ENCODE peak calls at places on chromosomes 5 and 9, in ten cellular contexts. G is GM23248; J is HepG2; N is HCT116; Q is tibial nerve; M is cardiac muscle cell; H is mesenchymal stem cell; V is psoas muscle; C is PC-3; D is CD8-positive, alpha-beta T cell. W is an unnamed sample.

GRCh38 chr9:627571-627970 is 213.9 kb upstream of the DMRT1 start:
- DNase-seq in N (no peak), H (no peak), D (no peak), J (no peak), V (no peak), Q (no peak), M (no peak), G (no peak), C (no peak), W (no peak)

GRCh38 chr5:177362871-177363507 is 5.3 kb downstream of the RGS14 start:
- DNase-seq in C (peak; percentile 62), H (peak; percentile 49), V (peak; percentile 70), G (peak; percentile 70), D (peak; percentile 68), M (peak; percentile 79), N (no peak), Q (no peak), J (no peak), W (no peak)

GRCh38 chr5:173710528-173710927 is 94.1 kb upstream of the BOD1 start:
- DNase-seq in H (no peak), N (no peak), J (no peak), G (no peak), C (no peak), M (no peak), V (no peak), Q (no peak), D (no peak), W (no peak)

GRCh38 chr5:135891280-135891679 is 4.4 kb downstream of the IL9 start:
- DNase-seq in N (no peak), M (no peak), C (no peak), D (no peak), J (no peak), G (no peak), V (no peak), H (no peak), Q (no peak), W (no peak)

GRCh38 chr9:70413427-70413797 is 1.0 kb downstream of the KLF9 start:
- DNase-seq in V (no peak), C (no peak), N (no peak), M (peak; percentile 46), Q (no peak), G (peak; percentile 88), H (no peak), D (peak; percentile 78), J (no peak), W (no peak)

GRCh38 chr5:130520211-130520610 is 615.9 kb downstream of the CHSY3 start:
- DNase-seq in D (no peak), Q (no peak), M (no peak), V (no peak), N (no peak), H (no peak), G (no peak), C (peak; percentile 66), J (no peak), W (no peak)

GRCh38 chr9:114055061-114055460 is 23.0 kb downstream of the AMBP start:
- DNase-seq in V (no peak), H (no peak), J (no peak), G (no peak), M (no peak), C (no peak), Q (no peak), N (no peak), D (no peak), W (no peak)

GRCh38 chr5:126454535-126454934 is 31.3 kb downstream of the GRAMD2B start:
- DNase-seq in N (no peak), G (no peak), M (no peak), Q (no peak), H (no peak), C (no peak), V (no peak), D (no peak), J (no peak), W (no peak)

GRCh38 chr5:154557548-154557947 is 79.5 kb upstream of the HAND1 start:
- DNase-seq in M (no peak), Q (no peak), C (no peak), G (no peak), V (no peak), J (no peak), N (no peak), H (no peak), D (no peak), W (no peak)

GRCh38 chr9:110027624-110028023 is 180.3 kb downstream of the C9orf152 start:
- DNase-seq in D (no peak), H (peak; percentile 75), Q (no peak), G (no peak), N (no peak), C (no peak), M (no peak), J (peak; percentile 79), V (no peak), W (no peak)

GRCh38 chr5:79702606-79703380 is 13.2 kb downstream of the CMYA5 start:
- DNase-seq in Q (no peak), C (peak; percentile 34), J (peak; percentile 10), H (peak; percentile 22), D (peak; percentile 32), N (no peak), M (no peak), G (peak; percentile 68), V (peak; percentile 55), W (no peak)

DNA sequence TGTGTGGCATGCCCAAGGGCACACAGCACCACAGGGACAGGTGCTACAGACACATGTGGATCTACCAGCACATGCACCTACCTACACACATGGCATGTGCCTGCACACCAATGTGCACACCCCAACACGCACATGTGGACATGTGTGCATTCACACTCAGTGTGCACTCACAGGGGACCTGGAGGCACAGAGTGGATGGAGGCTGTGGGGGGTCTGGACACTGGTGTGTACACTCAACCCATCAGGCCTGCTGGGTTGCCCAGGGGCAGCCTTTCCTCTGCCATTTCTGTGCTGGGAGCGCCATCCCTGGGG is 1.7 kb downstream of the CRB2 start:
- DNase-seq in D (no peak), M (no peak), Q (no peak), V (no peak), C (no peak), G (no peak), H (no peak), J (no peak), N (no peak), W (no peak)
- H3K27ac ChIP-seq in D (no peak overlapping the region), M (peak overlapping the region; percentile 98), Q (no peak overlapping the region), V (no peak overlapping the region), C (no peak overlapping the region), G (no peak overlapping the region), H (no peak overlapping the region), J (no peak overlapping the region), N (no peak overlapping the region), W (no peak overlapping the region)

GRCh38 chr9:124506433-124506832 is 766 bp downstream of the NR5A1 start:
- DNase-seq in M (no peak), V (no peak), G (no peak), J (no peak), H (no peak), D (no peak), C (no peak), N (no peak), Q (no peak), W (no peak)

GRCh38 chr9:124505901-124506346 is 1.3 kb downstream of the NR5A1 start:
- DNase-seq in G (no peak), J (no peak), C (no peak), H (no peak), V (peak; percentile 30), M (no peak), Q (no peak), D (no peak), N (no peak), W (no peak)

GRCh38 chr9:124503713-124504529 is 3.3 kb downstream of the NR5A1 start:
- DNase-seq in M (no peak), C (no peak), G (peak; percentile 32), Q (no peak), J (no peak), N (no peak), V (no peak), H (peak; percentile 27), D (no peak), W (no peak)

GRCh38 chr9:124504530-124505005 is 2.6 kb downstream of the NR5A1 start:
- DNase-seq in V (no peak), M (no peak), D (no peak), C (no peak), N (no peak), Q (no peak), H (no peak), G (no peak), J (no peak), W (no peak)

DNA sequence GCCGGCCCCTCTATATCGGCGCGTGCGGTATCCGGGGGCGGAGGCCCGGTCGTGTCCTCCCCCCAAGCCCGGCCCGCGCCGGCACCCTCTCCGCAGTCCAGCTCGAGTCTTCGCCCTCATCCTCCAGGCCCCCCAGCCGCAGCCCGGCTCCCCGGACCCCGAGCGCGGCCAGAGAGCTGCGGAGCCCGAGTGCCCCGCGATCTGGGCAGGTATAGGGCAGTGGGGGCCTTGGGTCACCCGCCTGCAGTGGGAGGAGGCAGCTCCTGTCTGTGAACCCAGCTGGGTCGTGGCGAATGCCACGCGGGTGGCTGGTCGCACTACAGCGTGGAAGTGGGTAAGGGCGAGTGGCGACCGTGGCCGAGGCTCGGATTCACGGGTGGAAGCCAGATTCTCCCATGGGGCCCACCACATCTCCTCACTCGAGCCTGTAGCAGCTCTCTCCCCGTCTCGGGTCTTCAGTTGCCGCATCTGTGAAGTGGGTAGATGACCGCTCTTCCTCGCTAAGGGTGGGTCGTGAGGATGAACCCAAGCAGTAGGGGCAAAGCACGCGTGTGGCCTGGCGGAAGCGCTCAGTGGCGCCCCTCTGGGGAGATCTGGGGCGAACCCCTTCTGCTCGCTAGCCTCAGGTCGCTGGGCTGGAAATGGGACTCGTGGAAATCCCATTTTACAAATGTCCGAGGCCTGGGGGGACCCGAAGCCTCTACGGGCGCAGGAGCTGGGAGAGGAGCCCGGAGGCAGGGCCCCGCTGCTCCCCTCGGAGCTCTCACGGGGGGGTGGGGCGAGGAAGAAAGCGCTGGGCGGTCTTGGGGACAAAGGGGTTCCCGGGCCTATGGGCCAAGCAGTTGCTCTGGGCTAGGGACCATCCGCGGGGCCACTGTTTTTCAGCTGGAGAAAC is 1.9 kb downstream of the NR5A1 start:
- DNase-seq in N (no peak), H (no peak), M (no peak), D (no peak), G (no peak), V (peak; percentile 40), J (no peak), C (no peak), Q (no peak), W (no peak)
- H3K4me3 ChIP-seq in N (no peak overlapping the region), H (no peak overlapping the region), M (no peak overlapping the region), D (no peak overlapping the region), G (no peak overlapping the region), V (no peak overlapping the region), J (peak overlapping the region; percentile 79), C (no peak overlapping the region), Q (peak overlapping the region; percentile 24), W (peak overlapping the region; percentile 58)

DNA sequence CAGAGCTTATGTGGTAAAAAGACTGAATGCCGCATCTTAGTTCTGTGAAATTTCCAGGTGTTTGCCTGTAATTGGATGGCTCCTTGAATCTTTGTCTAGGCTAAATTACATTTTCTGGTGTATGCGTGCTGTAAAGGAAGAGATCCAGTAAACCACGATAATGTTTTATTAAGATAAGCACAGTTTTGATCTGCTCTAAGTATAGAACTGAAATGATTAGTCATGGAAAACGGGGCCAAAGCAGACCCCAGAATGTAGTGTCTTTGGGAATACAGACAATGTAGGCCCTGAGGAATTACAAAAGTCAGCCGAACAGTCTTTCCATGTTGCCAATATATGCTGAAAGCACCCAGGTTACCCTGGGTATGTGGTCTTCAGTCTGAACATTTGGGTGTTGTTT is 257.3 kb downstream of the FANCC start:
- DNase-seq in Q (no peak), G (no peak), N (no peak), C (no peak), M (no peak), D (no peak), V (no peak), J (no peak), H (no peak), W (no peak)
- H3K27ac ChIP-seq in Q (peak overlapping the region; percentile 93), G (peak overlapping the region; percentile 85), N (no peak overlapping the region), C (no peak overlapping the region), M (no peak overlapping the region), D (no peak overlapping the region), V (peak overlapping the region; percentile 93), J (no peak overlapping the region), H (no peak overlapping the region), W (peak overlapping the region; percentile 91)

GRCh38 chr5:13957032-13957645 is 12.7 kb upstream of the DNAH5 start:
- DNase-seq in G (peak; percentile 80), D (no peak), V (no peak), N (peak; percentile 41), M (peak; percentile 76), C (peak; percentile 91), H (peak; percentile 71), J (peak; percentile 54), Q (no peak), W (no peak)
- H3K4me3 ChIP-seq in G (no peak overlapping the region), D (no peak overlapping the region), V (no peak overlapping the region), N (no peak overlapping the region), M (no peak overlapping the region), C (no peak overlapping the region), H (no peak overlapping the region), J (no peak overlapping the region), Q (no peak overlapping the region), W (no peak overlapping the region)